ENCODE peak calls at places on chromosomes 1 and 21, in seven cellular contexts. A is gastrocnemius medialis, Y is cardiac muscle cell, W is PC-3, O is HFF-Myc, K is Peyer's patch, E is RWPE1. R is an unnamed sample.

GRCh38 chr1:107467286-107467685 is 326.4 kb downstream of the NTNG1 start:
- DNase-seq in W (no peak), O (no peak), K (no peak), Y (no peak), E (no peak), A (no peak), R (no peak)

GRCh38 chr1:243620096-243620495 is 229.9 kb downstream of the AKT3 start:
- DNase-seq in K (no peak), Y (no peak), W (no peak), A (no peak), E (no peak), O (no peak), R (no peak)

GRCh38 chr1:77467196-77467595 is 185.4 kb downstream of the AK5 start:
- DNase-seq in E (no peak), K (no peak), Y (no peak), O (no peak), W (no peak), A (no peak), R (no peak)

GRCh38 chr1:68375919-68376318 is 73.8 kb downstream of the RPE65 start:
- DNase-seq in W (no peak), Y (no peak), K (no peak), A (no peak), O (no peak), E (no peak), R (no peak)

GRCh38 chr1:115373305-115373704 is 35.3 kb upstream of the NGF start:
- DNase-seq in E (peak; percentile 3), O (no peak), K (no peak), W (peak; percentile 60), A (no peak), Y (peak; percentile 43), R (no peak)

GRCh38 chr1:33634806-33635205 is 162.4 kb downstream of the ZSCAN20 start:
- DNase-seq in E (peak; percentile 39), O (no peak), K (peak; percentile 53), Y (peak; percentile 36), W (peak; percentile 47), A (no peak), R (no peak)

GRCh38 chr1:203275656-203276272 is 29.6 kb upstream of the BTG2 start:
- DNase-seq in Y (no peak), E (no peak), A (peak; percentile 30), W (no peak), K (no peak), O (no peak), R (no peak)

GRCh38 chr21:44993321-44994015 is 53.6 kb downstream of the SLX9 start:
- DNase-seq in A (no peak), E (no peak), O (no peak), W (no peak), K (no peak), Y (no peak), R (no peak)

GRCh38 chr1:55204997-55205396 is 10.2 kb downstream of the USP24 start:
- DNase-seq in E (no peak), Y (no peak), W (no peak), A (no peak), K (peak; percentile 60), O (no peak), R (no peak)

GRCh38 chr21:16572032-16572431 is 842.2 kb downstream of the USP25 start:
- DNase-seq in E (no peak), W (peak; percentile 19), K (no peak), O (no peak), Y (no peak), A (no peak), R (no peak)

GRCh38 chr1:1177452-1178206 is 3.9 kb downstream of the TTLL10 start:
- DNase-seq in E (no peak), K (peak; percentile 40), O (no peak), Y (no peak), A (no peak), W (no peak), R (peak; percentile 63)

GRCh38 chr1:98048234-98048633 is 127.4 kb upstream of the DPYD start:
- DNase-seq in O (peak; percentile 61), W (peak; percentile 70), E (peak; percentile 64), Y (peak; percentile 93), A (peak; percentile 34), K (peak; percentile 79), R (peak; percentile 94)

GRCh38 chr1:204405988-204406387 is 5.6 kb downstream of the PPP1R15B start:
- DNase-seq in O (no peak), W (no peak), A (no peak), Y (no peak), E (no peak), K (no peak), R (no peak)

GRCh38 chr1:79726911-79727310 is 720.4 kb upstream of the ADGRL4 start:
- DNase-seq in A (no peak), E (no peak), W (no peak), O (no peak), Y (peak; percentile 36), K (no peak), R (no peak)

GRCh38 chr1:162357681-162358266 is 18.9 kb downstream of the SPATA46 start:
- DNase-seq in W (peak; percentile 75), Y (peak; percentile 71), A (no peak), K (no peak), E (no peak), O (peak; percentile 15), R (no peak)

GRCh38 chr1:26477446-26478152 is 5.4 kb downstream of the HMGN2 start:
- DNase-seq in O (no peak), K (peak; percentile 25), E (no peak), Y (no peak), A (no peak), W (no peak), R (no peak)

GRCh38 chr1:208089151-208089550 is 155.0 kb downstream of the PLXNA2 start:
- DNase-seq in K (no peak), E (no peak), W (no peak), Y (no peak), A (no peak), O (no peak), R (no peak)

GRCh38 chr1:12153181-12153785 is 13.5 kb upstream of the TNFRSF1B start:
- DNase-seq in W (peak; percentile 34), E (no peak), K (peak; percentile 89), A (peak; percentile 59), Y (peak; percentile 77), O (no peak), R (no peak)

GRCh38 chr21:16742116-16742515 is 770.7 kb upstream of the CXADR start:
- DNase-seq in Y (peak; percentile 15), O (no peak), K (no peak), W (no peak), E (no peak), A (no peak), R (no peak)

GRCh38 chr21:23639726-23640125 is 1967.6 kb downstream of the MRPL39 start:
- DNase-seq in Y (no peak), E (peak; percentile 11), A (no peak), W (peak; percentile 37), O (no peak), K (no peak), R (no peak)

GRCh38 chr1:223706077-223706988 is 6.0 kb upstream of the CAPN2 start:
- DNase-seq in Y (peak; percentile 96), W (peak; percentile 89), E (no peak), A (peak; percentile 34), K (peak; percentile 56), O (no peak), R (no peak)

GRCh38 chr1:230548357-230548756 is 93.9 kb upstream of the COG2 start:
- DNase-seq in Y (no peak), W (no peak), K (no peak), A (no peak), E (no peak), O (no peak), R (no peak)

GRCh38 chr21:42988234-42988965 is 14.0 kb downstream of the PKNOX1 start:
- DNase-seq in W (no peak), Y (peak; percentile 32), O (peak; percentile 80), A (no peak), K (no peak), E (no peak), R (peak; percentile 60)

GRCh38 chr1:42930178-42931107 is 28.2 kb downstream of the SLC2A1 start:
- DNase-seq in W (no peak), A (no peak), K (no peak), O (no peak), Y (no peak), E (no peak), R (no peak)

GRCh38 chr1:42861014-42861399 is 14.6 kb downstream of the ZNF691 start:
- DNase-seq in A (no peak), O (no peak), W (no peak), Y (no peak), K (no peak), E (no peak), R (no peak)

GRCh38 chr1:184219414-184219813 is 167.4 kb upstream of the C1orf21 start:
- DNase-seq in O (no peak), Y (peak; percentile 11), A (no peak), K (no peak), E (no peak), W (no peak), R (no peak)

GRCh38 chr21:41875086-41875485 is 4.1 kb downstream of the PRDM15 start:
- DNase-seq in A (no peak), O (no peak), W (no peak), E (no peak), K (no peak), Y (no peak), R (no peak)
- TF ChIP-seq CTCF in A (no peak), O (no peak), W (no peak), E (no peak), K (no peak), Y (no peak), R (no peak)

GRCh38 chr1:6162773-6163172 is 17.3 kb downstream of the CHD5 start:
- DNase-seq in Y (no peak), O (no peak), A (no peak), K (no peak), W (no peak), E (no peak), R (no peak)

GRCh38 chr1:6165027-6165426 is 15.1 kb downstream of the CHD5 start:
- DNase-seq in K (no peak), W (no peak), A (no peak), O (no peak), E (no peak), Y (no peak), R (no peak)

GRCh38 chr1:6163191-6163972 is 16.7 kb downstream of the CHD5 start:
- DNase-seq in Y (no peak), K (no peak), A (no peak), E (no peak), W (no peak), O (no peak), R (no peak)

GRCh38 chr1:6163973-6164617 is 16.0 kb downstream of the CHD5 start:
- DNase-seq in W (no peak), E (no peak), Y (no peak), O (no peak), K (no peak), A (no peak), R (no peak)

GRCh38 chr1:6162341-6162740 is 17.8 kb downstream of the CHD5 start:
- DNase-seq in A (no peak), O (no peak), K (no peak), W (no peak), E (no peak), Y (no peak), R (no peak)
- TF ChIP-seq CTCF in A (no peak), O (no peak), K (no peak), W (no peak), E (no peak), Y (no peak), R (no peak)

GRCh38 chr1:194102607-194103006 is 916.2 kb upstream of the B3GALT2 start:
- DNase-seq in K (no peak), O (peak; percentile 3), Y (no peak), W (peak; percentile 14), E (no peak), A (no peak), R (no peak)
- TF ChIP-seq CTCF in K (no peak), O (peak; percentile 38), Y (peak; percentile 12), W (peak; percentile 50), E (no peak), A (no peak), R (peak; percentile 54)

GRCh38 chr1:217332426-217333065 is 298.3 kb downstream of the GPATCH2 start:
- DNase-seq in Y (peak; percentile 33), W (peak; percentile 40), A (no peak), K (no peak), E (no peak), O (no peak), R (no peak)
- TF ChIP-seq CTCF in Y (no peak), W (peak; percentile 47), A (no peak), K (no peak), E (no peak), O (no peak), R (no peak)